ENCODE peak calls at places on chromosomes 6 and 20, in four cellular contexts. O is NAMALWA; K is frontal cortex; W is activated naive CD4-positive, alpha-beta T cell treated with anti-CD3 and anti-CD28 coated beads, Interleukin-2, amount 10 ng/mL, durations not matched to agents 7 days and 5 days. N is an unnamed sample.

GRCh38 chr20:35773154-35773751 is 1.4 kb downstream of the PHF20 start:
- DNase-seq in O (peak), K (no peak), W (peak), N (peak)

GRCh38 chr6:40056865-40057264 is 122.6 kb upstream of the MOCS1 start:
- DNase-seq in O (no peak), K (no peak), W (no peak), N (no peak)

GRCh38 chr20:1440024-1440423 is 26.6 kb downstream of the NSFL1C start:
- DNase-seq in O (peak), K (no peak), W (peak), N (peak)

GRCh38 chr6:167225903-167226508 is 65.1 kb upstream of the UNC93A start:
- DNase-seq in O (no peak), K (no peak), W (no peak), N (no peak)

GRCh38 chr6:31383149-31383548 is 20.2 kb upstream of the MICA start:
- DNase-seq in O (no peak), K (no peak), W (no peak), N (peak)

GRCh38 chr6:14983599-14984296 is 262.1 kb upstream of the JARID2 start:
- DNase-seq in O (no peak), K (no peak), W (no peak), N (no peak)

GRCh38 chr6:75430631-75431345 is 62.8 kb downstream of the FILIP1 start:
- DNase-seq in O (no peak), K (no peak), W (no peak), N (no peak)

GRCh38 chr6:7196019-7196402 is 88.2 kb downstream of the RREB1 start:
- DNase-seq in O (no peak), K (no peak), W (peak), N (no peak)